ENCODE peak calls at places on chromosomes 6 and 20, in nine cellular contexts. Y is dorsolateral prefrontal cortex, J is GM10248, M is A549, D is fibroblast of mammary gland, O is activated B cell treated with CpG ODN at 0.5 μM for 24 hours, P is Peyer's patch, C is pancreas, V is heart left ventricle. U is an unnamed sample.

GRCh38 chr6:170031096-170031471 is 259.8 kb downstream of the DLL1 start:
- DNase-seq in J (no peak), Y (peak), M (no peak), C (peak), D (no peak), V (peak), P (no peak), O (peak), U (no peak)

GRCh38 chr20:63653974-63654680 is 903 bp upstream of the STMN3 start:
- DNase-seq in J (no peak), C (no peak), D (no peak), M (no peak), Y (no peak), P (no peak), V (no peak), O (no peak), U (peak)

GRCh38 chr20:48697845-48698491 is 129.8 kb downstream of the PREX1 start:
- DNase-seq in V (peak), M (peak), D (peak), P (no peak), J (no peak), Y (peak), O (no peak), C (peak), U (no peak)

GRCh38 chr6:95203153-95203754 is 374.1 kb upstream of the MANEA start:
- DNase-seq in D (peak), O (no peak), C (no peak), V (no peak), M (peak), P (no peak), Y (no peak), J (peak), U (peak)

GRCh38 chr6:160265869-160266476 is 7.4 kb upstream of the SLC22A2 start:
- DNase-seq in D (no peak), J (no peak), Y (no peak), O (no peak), P (no peak), M (no peak), C (no peak), V (no peak), U (no peak)

GRCh38 chr6:54335871-54336270 is 27.6 kb downstream of the TINAG start:
- DNase-seq in Y (no peak), J (no peak), V (no peak), M (peak), P (no peak), D (peak), O (no peak), C (no peak), U (no peak)

GRCh38 chr6:34531580-34532201 is 24.4 kb downstream of the SPDEF start:
- DNase-seq in J (peak), V (peak), M (peak), D (peak), Y (peak), O (no peak), P (peak), C (no peak), U (peak)

GRCh38 chr6:30350519-30350918 is 5.6 kb downstream of the RPP21 start:
- DNase-seq in J (no peak), P (no peak), C (no peak), O (no peak), Y (no peak), V (no peak), M (no peak), D (peak), U (no peak)

GRCh38 chr20:23340524-23340923 is 10.1 kb upstream of the NXT1 start:
- DNase-seq in M (peak), Y (peak), C (no peak), J (peak), D (peak), O (no peak), P (no peak), V (peak), U (peak)

GRCh38 chr6:116842374-116842947 is 13.6 kb upstream of the GPRC6A start:
- DNase-seq in M (no peak), J (no peak), D (no peak), C (no peak), V (no peak), Y (no peak), O (no peak), P (no peak), U (no peak)

GRCh38 chr6:12635813-12636212 is 80.8 kb upstream of the PHACTR1 start:
- DNase-seq in O (no peak), Y (no peak), V (no peak), P (no peak), J (no peak), C (no peak), D (peak), M (no peak), U (no peak)

GRCh38 chr6:33812669-33813068 is 8.9 kb upstream of the MLN start:
- DNase-seq in M (peak), J (peak), C (peak), D (peak), V (peak), O (no peak), P (no peak), Y (no peak), U (peak)

GRCh38 chr6:163883946-163884345 is 469.4 kb downstream of the QKI start:
- DNase-seq in C (no peak), M (no peak), P (no peak), Y (no peak), V (no peak), J (no peak), D (peak), O (no peak), U (no peak)

GRCh38 chr20:17499041-17499440 is 32.1 kb downstream of the BFSP1 start:
- DNase-seq in D (peak), M (no peak), J (no peak), P (no peak), C (no peak), O (no peak), V (no peak), Y (no peak), U (no peak)

GRCh38 chr6:11083491-11083890 is 10.1 kb upstream of the SMIM13 start:
- DNase-seq in V (no peak), Y (no peak), D (peak), M (no peak), P (no peak), J (no peak), O (no peak), C (no peak), U (no peak)

GRCh38 chr20:63317601-63318291 is 24.8 kb downstream of the COL20A1 start:
- DNase-seq in Y (no peak), P (no peak), O (no peak), C (peak), M (no peak), J (no peak), V (no peak), D (no peak), U (no peak)

GRCh38 chr20:59195316-59195993 is 31.8 kb downstream of the ZNF831 start:
- DNase-seq in P (no peak), J (no peak), C (no peak), D (no peak), O (no peak), V (no peak), M (no peak), Y (no peak), U (no peak)

GRCh38 chr20:9829835-9830234 is 9.0 kb downstream of the PAK5 start:
- DNase-seq in Y (no peak), V (no peak), J (no peak), P (no peak), D (no peak), C (no peak), O (no peak), M (no peak), U (no peak)

GRCh38 chr6:31578461-31579118 is 3.2 kb downstream of the TNF start:
- DNase-seq in V (no peak), P (no peak), Y (no peak), O (no peak), M (no peak), C (no peak), J (no peak), D (no peak), U (no peak)

GRCh38 chr6:113642714-113643442 is 214.3 kb upstream of the MARCKS start:
- DNase-seq in C (no peak), V (no peak), Y (no peak), M (peak), P (peak), D (no peak), O (no peak), J (peak), U (no peak)

GRCh38 chr6:134317471-134318131 is at the start of gene SGK1:
- DNase-seq in D (peak), O (peak), C (peak), J (peak), P (no peak), V (no peak), M (peak), Y (peak), U (no peak)

GRCh38 chr20:63772781-63773520 is 33.4 kb downstream of the SLC2A4RG start:
- DNase-seq in V (no peak), P (no peak), C (no peak), M (no peak), Y (no peak), J (no peak), O (no peak), D (no peak), U (no peak)

GRCh38 chr6:56524891-56525703 is 117.6 kb downstream of the DST start:
- DNase-seq in Y (no peak), D (peak), O (no peak), J (no peak), P (no peak), V (no peak), C (no peak), M (peak), U (no peak)

DNA sequence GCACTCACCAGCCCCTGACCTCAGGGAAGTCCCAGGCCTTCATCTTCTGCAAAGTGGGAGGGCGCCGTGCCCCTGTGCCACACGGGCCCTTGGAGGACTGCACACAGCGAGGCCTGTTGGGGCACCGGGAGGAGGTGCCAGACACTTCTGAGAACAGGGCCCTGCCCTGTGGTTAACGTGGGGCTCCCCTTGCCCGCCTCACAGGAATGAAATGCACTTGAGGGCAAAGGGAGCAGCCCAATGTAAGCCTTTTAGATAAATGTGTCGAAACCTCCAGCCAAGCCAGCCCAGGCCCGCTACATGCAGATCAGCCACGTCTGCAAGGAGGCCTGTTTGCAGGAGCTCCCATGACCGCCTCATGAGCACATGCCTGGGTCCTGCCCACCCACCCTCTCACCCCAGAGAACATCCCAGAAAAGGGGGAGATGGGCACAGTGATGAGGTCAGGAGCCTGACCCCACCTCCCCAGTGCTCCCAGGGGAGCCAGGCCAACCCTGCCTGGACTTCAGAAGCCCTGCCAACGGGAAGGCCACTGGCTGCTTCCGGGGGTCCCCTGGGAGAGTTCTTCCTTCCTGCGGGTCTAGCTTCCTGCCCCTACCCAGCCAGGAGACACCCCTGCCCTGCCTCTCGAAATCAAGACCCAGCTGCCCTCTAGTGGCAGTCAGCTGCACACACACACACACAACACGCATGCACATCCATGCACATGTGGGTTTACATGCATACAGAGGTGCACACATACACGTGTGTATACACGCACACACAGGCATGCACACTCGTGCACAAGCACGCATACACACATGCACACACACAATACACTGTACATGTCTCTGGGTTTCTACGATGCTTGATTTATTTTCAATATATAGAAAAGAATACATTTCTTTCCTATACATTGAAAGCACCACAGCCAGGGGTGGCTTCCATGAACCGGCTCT is 178.7 kb downstream of the TAF4 start:
- DNase-seq in Y (peak), C (no peak), J (peak), M (peak), P (no peak), O (no peak), V (no peak), D (peak), U (peak)
- TF ChIP-seq CTCF in Y (peak), C (peak), J (peak), M (peak), P (peak), O (peak), V (peak), D (peak), U (peak)

GRCh38 chr6:132671295-132671694 is 12.3 kb upstream of the TAAR1 start:
- DNase-seq in Y (no peak), O (no peak), P (no peak), V (no peak), M (no peak), C (no peak), D (no peak), J (no peak), U (no peak)

GRCh38 chr6:132675749-132676148 is 16.8 kb upstream of the TAAR1 start:
- DNase-seq in M (no peak), D (no peak), Y (no peak), P (no peak), O (no peak), J (no peak), V (no peak), C (no peak), U (no peak)

GRCh38 chr6:132675002-132675401 is 16.0 kb upstream of the TAAR1 start:
- DNase-seq in J (no peak), Y (no peak), V (no peak), C (no peak), O (no peak), P (no peak), M (no peak), D (no peak), U (no peak)

GRCh38 chr6:132669690-132670291 is 10.8 kb upstream of the TAAR1 start:
- DNase-seq in M (peak), J (peak), Y (no peak), D (peak), P (no peak), C (no peak), O (no peak), V (no peak), U (no peak)

DNA sequence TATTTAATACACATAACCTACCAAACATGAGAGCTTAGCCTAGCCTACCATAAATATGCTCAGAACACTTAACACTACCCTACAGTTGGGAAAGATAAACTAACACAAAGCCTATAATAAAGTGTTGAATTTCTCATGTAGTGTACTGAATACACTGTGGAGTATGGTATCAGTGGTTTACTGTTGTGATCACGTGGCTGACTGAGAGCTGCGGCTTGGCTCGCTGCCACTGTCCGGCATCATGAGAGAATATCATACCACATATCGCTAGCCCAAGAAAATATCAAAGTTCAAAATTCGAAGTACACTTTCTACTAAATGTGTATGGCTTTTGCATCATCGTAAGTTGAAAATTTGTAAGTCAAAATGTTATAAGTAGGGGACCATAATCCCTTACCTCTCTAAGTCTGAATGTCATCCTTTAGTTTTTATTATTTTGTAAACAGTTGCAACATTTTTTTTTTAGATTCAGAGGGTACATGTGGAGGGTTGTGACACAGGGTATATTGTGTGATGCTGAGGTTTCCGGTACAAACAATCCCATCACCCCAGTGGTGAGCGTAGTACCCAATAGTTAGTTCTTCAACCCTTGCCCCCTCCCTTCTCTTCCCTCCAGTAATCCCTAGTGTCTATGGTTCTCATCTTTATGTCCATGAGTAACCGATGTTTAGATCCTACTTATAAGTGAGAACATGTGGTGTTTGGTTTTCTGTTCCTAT is 14.6 kb upstream of the TAAR1 start:
- DNase-seq in Y (no peak), M (no peak), V (no peak), J (no peak), P (no peak), O (no peak), C (no peak), D (no peak), U (no peak)
- TF ChIP-seq CTCF in Y (no peak), M (no peak), V (no peak), J (no peak), P (no peak), O (no peak), C (no peak), D (no peak), U (no peak)

GRCh38 chr20:36591281-36591680 is 14.3 kb upstream of the RAB5IF start:
- DNase-seq in D (no peak), Y (no peak), O (no peak), C (no peak), V (no peak), P (no peak), J (no peak), M (no peak), U (no peak)

GRCh38 chr20:36587388-36588136 is 14.2 kb downstream of the TGIF2 start:
- DNase-seq in O (no peak), M (no peak), D (no peak), J (no peak), C (no peak), P (no peak), Y (no peak), V (no peak), U (no peak)

GRCh38 chr20:36593347-36593746 is 12.2 kb upstream of the RAB5IF start:
- DNase-seq in O (no peak), C (no peak), J (no peak), Y (no peak), P (no peak), V (no peak), M (no peak), D (no peak), U (no peak)

GRCh38 chr20:36591854-36592641 is 13.5 kb upstream of the RAB5IF start:
- DNase-seq in P (no peak), O (no peak), M (no peak), C (no peak), J (no peak), V (no peak), Y (peak), D (peak), U (peak)
- TF ChIP-seq CTCF in P (peak), O (no peak), M (peak), C (no peak), J (peak), V (peak), Y (peak), D (peak), U (peak)

GRCh38 chr20:8461186-8461585 is 329.1 kb downstream of the PLCB1 start:
- DNase-seq in C (no peak), P (no peak), V (no peak), M (no peak), D (no peak), Y (no peak), O (no peak), J (no peak), U (no peak)

GRCh38 chr20:8464368-8464767 is 332.3 kb downstream of the PLCB1 start:
- DNase-seq in O (no peak), P (no peak), Y (no peak), D (peak), V (no peak), C (no peak), M (peak), J (no peak), U (no peak)
- TF ChIP-seq CTCF in O (no peak), P (no peak), Y (no peak), D (no peak), V (no peak), C (no peak), M (no peak), J (no peak), U (no peak)

GRCh38 chr6:44094403-44095242 is 32.6 kb downstream of the MRPL14 start:
- DNase-seq in P (no peak), C (no peak), Y (no peak), D (no peak), J (no peak), O (no peak), M (no peak), V (no peak), U (no peak)

GRCh38 chr6:44093066-44093465 is 34.2 kb downstream of the MRPL14 start:
- DNase-seq in M (no peak), P (no peak), O (no peak), J (no peak), D (no peak), V (no peak), C (no peak), Y (no peak), U (no peak)

GRCh38 chr6:44093750-44094402 is 33.4 kb downstream of the MRPL14 start:
- DNase-seq in J (no peak), O (no peak), P (no peak), Y (no peak), V (no peak), M (no peak), D (no peak), C (no peak), U (no peak)

GRCh38 chr6:44090465-44090864 is 36.8 kb downstream of the MRPL14 start:
- DNase-seq in Y (no peak), M (no peak), P (no peak), C (no peak), J (no peak), O (no peak), D (no peak), V (no peak), U (no peak)

DNA sequence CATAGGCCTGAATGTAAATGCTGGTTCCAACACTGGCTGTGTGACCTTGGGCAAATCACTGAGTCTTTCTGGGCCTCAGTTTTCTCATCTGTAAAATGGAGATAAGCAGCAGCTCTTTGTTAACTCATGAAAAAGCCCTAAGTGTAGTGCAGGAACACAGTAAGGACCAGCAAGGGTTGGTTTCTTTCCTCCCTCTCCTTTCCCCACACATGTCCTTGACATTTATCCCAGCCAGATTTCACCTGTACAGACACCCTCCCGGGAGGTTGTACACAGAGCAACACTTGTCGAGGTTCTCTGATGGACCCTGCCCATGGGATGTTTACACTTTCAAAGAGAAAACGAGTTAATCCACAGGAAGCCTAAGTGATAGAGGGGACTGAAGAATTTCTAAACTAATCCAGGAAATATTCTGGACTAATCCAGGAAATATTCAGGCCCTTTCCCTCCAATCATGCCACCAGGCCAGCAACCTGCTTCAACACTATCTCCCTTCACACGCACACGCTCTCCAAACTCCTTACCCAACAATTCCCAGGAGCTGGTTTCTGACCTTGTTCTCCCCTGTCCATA is 34.9 kb downstream of the MRPL14 start:
- DNase-seq in J (no peak), Y (no peak), V (no peak), C (no peak), M (no peak), D (no peak), P (no peak), O (no peak), U (no peak)
- TF ChIP-seq CTCF in J (no peak), Y (no peak), V (no peak), C (no peak), M (no peak), D (no peak), P (no peak), O (no peak), U (no peak)

U was measured in DND-41.